ENCODE peak calls at places on chromosomes 4 and X, in eight cellular contexts. A is right lobe of liver, X is K562, N is A549, T is adrenal gland, R is brain microvascular endothelial cell, P is fibroblast of the aortic adventitia, Z is fibroblast of mammary gland. U is an unnamed sample.

GRCh38 chr4:113292371-113293042 is 243.1 kb downstream of the ANK2 start:
- DNase-seq in Z (peak; percentile 45), T (peak; percentile 14), A (no peak), P (peak; percentile 54), X (no peak), R (no peak), N (no peak), U (no peak)

GRCh38 chr4:4334798-4335520 is 44.9 kb downstream of the ZBTB49 start:
- DNase-seq in N (peak; percentile 19), Z (peak; percentile 37), A (peak; percentile 77), T (peak; percentile 70), P (peak; percentile 48), X (peak; percentile 55), R (peak; percentile 36), U (peak; percentile 71)

GRCh38 chr4:86032476-86033022 is 327.3 kb downstream of the MAPK10 start:
- DNase-seq in Z (peak; percentile 88), A (no peak), N (no peak), R (peak; percentile 79), T (no peak), P (peak; percentile 96), X (no peak), U (no peak)

GRCh38 chr4:78765607-78766006 is 10.5 kb upstream of the BMP2K start:
- DNase-seq in Z (no peak), P (no peak), R (no peak), A (no peak), X (no peak), T (no peak), N (no peak), U (no peak)

GRCh38 chrX:152313529-152314302 is 137.4 kb downstream of the GABRA3 start:
- DNase-seq in T (no peak), X (peak; percentile 25), N (no peak), A (no peak), R (peak; percentile 6), Z (no peak), P (no peak), U (no peak)

GRCh38 chr4:40630335-40631021 is 814 bp upstream of the RBM47 start:
- DNase-seq in A (peak; percentile 75), T (peak; percentile 69), X (no peak), P (no peak), R (no peak), N (peak; percentile 28), Z (no peak), U (peak; percentile 74)

GRCh38 chrX:71367396-71367795 is 1.2 kb downstream of the TAF1 start:
- DNase-seq in A (no peak), P (peak; percentile 5), T (no peak), R (no peak), X (no peak), Z (no peak), N (no peak), U (no peak)

GRCh38 chrX:95764972-95765451 is 919.6 kb upstream of the DIAPH2 start:
- DNase-seq in A (no peak), T (peak; percentile 16), X (peak; percentile 1), P (peak; percentile 59), Z (peak; percentile 44), N (no peak), R (peak; percentile 7), U (peak; percentile 10)

GRCh38 chr4:2535386-2536192 is 858 bp upstream of the FAM193A start:
- DNase-seq in R (no peak), Z (peak; percentile 26), T (peak; percentile 86), N (no peak), A (peak; percentile 49), P (peak; percentile 24), X (peak; percentile 38), U (peak; percentile 48)

GRCh38 chr4:19117022-19117421 is 1095.5 kb upstream of the LCORL start:
- DNase-seq in T (no peak), A (no peak), Z (no peak), N (no peak), X (no peak), R (no peak), P (no peak), U (no peak)

GRCh38 chrX:145623453-145623852 is 194.2 kb upstream of the SLITRK2 start:
- DNase-seq in N (no peak), X (no peak), T (no peak), A (no peak), R (no peak), Z (no peak), P (no peak), U (no peak)

GRCh38 chr4:142238589-142238988 is 602.2 kb downstream of the IL15 start:
- DNase-seq in T (no peak), P (peak; percentile 47), X (no peak), N (no peak), A (no peak), R (peak; percentile 54), Z (peak; percentile 71), U (no peak)

GRCh38 chrX:18026171-18026570 is 165.1 kb upstream of the RAI2 start:
- DNase-seq in Z (peak; percentile 1), P (no peak), N (no peak), X (no peak), T (peak; percentile 72), R (no peak), A (no peak), U (no peak)

GRCh38 chr4:73589887-73590801 is 30.1 kb downstream of the RASSF6 start:
- DNase-seq in X (no peak), R (no peak), N (no peak), A (no peak), T (no peak), P (peak; percentile 44), Z (no peak), U (no peak)

GRCh38 chrX:38726596-38726995 is 74.7 kb upstream of the MID1IP1 start:
- DNase-seq in T (no peak), X (no peak), N (no peak), P (peak; percentile 2), Z (peak; percentile 29), R (no peak), A (no peak), U (no peak)

GRCh38 chr4:108055787-108056186 is 66.1 kb downstream of the HADH start:
- DNase-seq in Z (no peak), X (no peak), T (no peak), P (no peak), A (no peak), N (no peak), R (no peak), U (no peak)

GRCh38 chrX:53065066-53065465 is 16.5 kb downstream of the GPR173 start:
- DNase-seq in R (no peak), X (no peak), N (no peak), A (no peak), T (no peak), Z (no peak), P (no peak), U (no peak)

GRCh38 chr4:87838207-87838606 is 5.4 kb downstream of the MEPE start:
- DNase-seq in T (no peak), A (no peak), N (peak; percentile 7), P (no peak), R (peak; percentile 31), X (peak; percentile 12), Z (peak; percentile 33), U (no peak)
- TF ChIP-seq CTCF in T (peak; percentile 22), A (no peak), N (peak; percentile 44), P (peak; percentile 36), R (peak; percentile 79), X (peak; percentile 38), Z (peak; percentile 52), U (no peak)

GRCh38 chr4:22476011-22476410 is 39.9 kb downstream of the ADGRA3 start:
- DNase-seq in R (no peak), T (no peak), X (no peak), P (no peak), Z (no peak), N (no peak), A (no peak), U (no peak)

GRCh38 chr4:22474636-22475310 is 41.1 kb downstream of the ADGRA3 start:
- DNase-seq in X (no peak), P (peak; percentile 71), T (no peak), Z (peak; percentile 45), R (peak; percentile 25), N (no peak), A (no peak), U (no peak)

GRCh38 chr4:22478426-22478825 is 37.4 kb downstream of the ADGRA3 start:
- DNase-seq in Z (no peak), X (no peak), P (no peak), A (no peak), T (no peak), N (no peak), R (no peak), U (no peak)

GRCh38 chr4:22477136-22477793 is 38.6 kb downstream of the ADGRA3 start:
- DNase-seq in Z (no peak), P (no peak), N (no peak), R (no peak), A (no peak), T (no peak), X (no peak), U (no peak)

DNA sequence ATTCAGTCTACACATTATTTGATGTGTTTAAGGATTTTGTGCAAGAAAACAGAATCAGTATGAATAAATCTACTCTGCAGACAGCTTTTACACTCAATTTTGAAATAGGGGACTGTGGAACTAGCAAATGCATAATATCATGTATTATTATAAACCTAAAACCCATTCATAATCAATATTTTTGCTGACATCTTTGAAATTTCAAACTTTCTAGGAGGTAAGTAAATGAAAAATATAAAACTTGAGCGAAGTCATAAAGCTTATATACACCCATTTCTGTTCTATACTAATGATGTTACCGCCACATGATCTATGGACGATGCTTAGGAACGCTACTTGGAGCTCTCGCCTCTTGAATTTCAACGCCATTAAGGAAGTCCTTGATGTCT is 38.1 kb downstream of the ADGRA3 start:
- DNase-seq in N (no peak), R (no peak), Z (no peak), A (no peak), T (no peak), X (no peak), P (no peak), U (no peak)
- H3K4me3 ChIP-seq in N (no peak overlapping the region), R (no peak overlapping the region), Z (no peak overlapping the region), A (no peak overlapping the region), T (no peak overlapping the region), X (no peak overlapping the region), P (no peak overlapping the region), U (no peak overlapping the region)

GRCh38 chr4:97911236-97911906 is 231.9 kb downstream of the STPG2 start:
- DNase-seq in X (no peak), Z (no peak), N (no peak), A (no peak), T (no peak), P (no peak), R (no peak), U (no peak)

GRCh38 chr4:97912151-97912550 is 231.1 kb downstream of the STPG2 start:
- DNase-seq in Z (no peak), P (no peak), R (no peak), N (no peak), T (no peak), A (no peak), X (no peak), U (no peak)

DNA sequence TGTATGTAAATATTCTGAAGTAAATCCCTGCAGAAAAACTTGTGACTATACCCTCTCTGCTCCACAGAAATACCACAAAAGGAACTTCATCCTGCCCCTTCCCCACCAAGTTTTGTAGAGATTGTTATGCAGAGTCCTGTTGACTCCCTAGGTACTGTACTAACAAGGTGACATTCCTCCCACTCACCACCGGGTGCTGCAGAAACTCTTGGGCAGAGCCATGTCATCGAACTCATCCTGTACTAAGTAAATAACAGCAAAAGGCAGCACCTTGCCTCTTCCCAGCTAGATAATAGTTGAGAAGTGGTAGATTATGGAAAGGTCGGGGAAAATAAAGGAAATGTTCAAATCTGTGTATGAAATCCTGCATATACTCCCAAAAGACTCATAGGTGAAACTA is 233.3 kb downstream of the STPG2 start:
- DNase-seq in T (no peak), Z (no peak), A (no peak), X (no peak), P (no peak), N (peak; percentile 5), R (no peak), U (no peak)
- TF ChIP-seq CTCF in T (no peak), Z (no peak), A (no peak), X (no peak), P (no peak), N (no peak), R (peak; percentile 21), U (no peak)

GRCh38 chr4:147976341-147976928 is 244.5 kb downstream of the ARHGAP10 start:
- DNase-seq in R (no peak), Z (no peak), P (peak; percentile 49), N (no peak), A (no peak), X (no peak), T (no peak), U (no peak)
- H3K4me3 ChIP-seq in R (no peak overlapping the region), Z (no peak overlapping the region), P (no peak overlapping the region), N (no peak overlapping the region), A (no peak overlapping the region), X (no peak overlapping the region), T (no peak overlapping the region), U (no peak overlapping the region)

U was measured in pancreas.